ENCODE peak calls at places on chromosomes 6 and 20, in seven cellular contexts. N is Daoy; R is testis; B is kidney; G is NCI-H460; I is CD8-positive, alpha-beta T cell; Z is stimulated activated CD4-positive, alpha-beta T cell treated with anti-CD3 and anti-CD28 coated beads, TNF-alpha, amount 100 ng/mL, for 24 hours. A is an unnamed sample.

GRCh38 chr20:38591484-38592410 is 9.9 kb upstream of the ARHGAP40 start:
- DNase-seq in I (no peak), N (no peak), Z (no peak), B (no peak), G (no peak), R (no peak), A (no peak)

GRCh38 chr6:25154034-25154596 is 125.1 kb upstream of the CARMIL1 start:
- DNase-seq in I (no peak), R (no peak), G (no peak), Z (no peak), B (no peak), N (no peak), A (no peak)

GRCh38 chr20:25544760-25545159 is 40.6 kb downstream of the NINL start:
- DNase-seq in R (no peak), I (no peak), N (no peak), G (no peak), B (no peak), Z (no peak), A (no peak)

GRCh38 chr6:34709386-34709785 is 12.8 kb upstream of the ILRUN start:
- DNase-seq in B (peak; percentile 80), Z (no peak), G (no peak), R (peak; percentile 90), N (peak; percentile 48), I (no peak), A (peak; percentile 93)

GRCh38 chr20:36070451-36070850 is 84.1 kb upstream of the EPB41L1 start:
- DNase-seq in G (no peak), N (no peak), B (no peak), Z (no peak), I (no peak), R (no peak), A (no peak)

GRCh38 chr20:57421258-57422220 is 30.3 kb downstream of the RBM38 start:
- DNase-seq in N (no peak), I (no peak), R (no peak), G (no peak), Z (no peak), B (no peak), A (no peak)

GRCh38 chr6:84926756-84927155 is 162.4 kb upstream of the TBX18 start:
- DNase-seq in B (no peak), Z (no peak), N (peak; percentile 28), R (no peak), I (no peak), G (no peak), A (no peak)

GRCh38 chr6:47349931-47350330 is 40.2 kb upstream of the TNFRSF21 start:
- DNase-seq in N (no peak), R (no peak), I (no peak), B (no peak), G (no peak), Z (no peak), A (no peak)

GRCh38 chr6:25312034-25312620 is 33.0 kb downstream of the CARMIL1 start:
- DNase-seq in R (no peak), G (no peak), Z (no peak), N (no peak), B (no peak), I (no peak), A (no peak)

GRCh38 chr6:109313139-109313538 is 69.1 kb downstream of the CD164 start:
- DNase-seq in I (no peak), N (no peak), G (no peak), B (no peak), Z (no peak), R (no peak), A (no peak)

GRCh38 chr6:170099387-170099786 is 191.5 kb downstream of the DLL1 start:
- DNase-seq in N (no peak), Z (no peak), I (peak; percentile 43), B (no peak), R (peak; percentile 8), G (no peak), A (no peak)

GRCh38 chr6:146357578-146358340 is 185.9 kb upstream of the RAB32 start:
- DNase-seq in R (no peak), I (no peak), B (no peak), N (peak; percentile 95), G (peak; percentile 35), Z (no peak), A (no peak)

GRCh38 chr6:54308240-54308639 is at the start of gene TINAG:
- DNase-seq in I (no peak), B (no peak), G (no peak), Z (no peak), R (no peak), N (no peak), A (no peak)

GRCh38 chr20:37873909-37874308 is 29.0 kb upstream of the VSTM2L start:
- DNase-seq in Z (no peak), N (no peak), G (no peak), R (no peak), B (no peak), I (no peak), A (no peak)

GRCh38 chr6:148997863-148998262 is 251.0 kb downstream of the UST start:
- DNase-seq in I (no peak), G (no peak), B (no peak), N (no peak), R (no peak), Z (no peak), A (no peak)

GRCh38 chr6:39301606-39302005 is 12.6 kb downstream of the KCNK17 start:
- DNase-seq in B (peak; percentile 73), N (peak; percentile 65), R (no peak), G (no peak), Z (no peak), I (no peak), A (peak; percentile 18)

GRCh38 chr6:144953552-144954240 is 668.6 kb downstream of the UTRN start:
- DNase-seq in Z (no peak), I (no peak), B (no peak), N (peak; percentile 56), R (no peak), G (no peak), A (no peak)

GRCh38 chr20:4318891-4319290 is 303.5 kb upstream of the RNF24 start:
- DNase-seq in B (no peak), R (no peak), N (no peak), Z (no peak), G (no peak), I (no peak), A (no peak)